ENCODE peak calls at places on chromosomes 13 and 19, in ten cellular contexts. Y is astrocyte of the cerebellum, G is cardiac fibroblast, O is fibroblast of lung, M is psoas muscle, E is left ventricle myocardium inferior, V is lower lobe of right lung, U is body of pancreas, P is heart right ventricle, C is AG04449. B is an unnamed sample.

GRCh38 chr13:99374994-99375805 is 68.0 kb upstream of the GPR183 start:
- DNase-seq in Y (no peak), G (no peak), O (no peak), M (no peak), E (no peak), V (peak; percentile 62), U (no peak), P (no peak), C (no peak), B (no peak)

GRCh38 chr19:52453324-52454094 is at the start of gene ZNF578:
- DNase-seq in Y (peak; percentile 42), G (peak; percentile 91), O (peak; percentile 90), M (peak; percentile 88), E (peak; percentile 84), V (peak; percentile 77), U (peak; percentile 67), P (peak; percentile 89), C (peak; percentile 12), B (peak; percentile 10)

GRCh38 chr19:17806945-17807344 is 12.0 kb downstream of the B3GNT3 start:
- DNase-seq in Y (no peak), G (no peak), O (no peak), M (no peak), E (no peak), V (no peak), U (no peak), P (no peak), C (no peak), B (no peak)

GRCh38 chr13:35139591-35139990 is 197.5 kb downstream of the NBEA start:
- DNase-seq in Y (no peak), G (peak; percentile 62), O (peak; percentile 54), M (no peak), E (no peak), V (no peak), U (no peak), P (no peak), C (no peak), B (no peak)

GRCh38 chr13:22176968-22177545 is 506.2 kb downstream of the FGF9 start:
- DNase-seq in Y (no peak), G (no peak), O (no peak), M (no peak), E (no peak), V (no peak), U (no peak), P (no peak), C (no peak), B (no peak)

GRCh38 chr19:52190679-52191293 is 934 bp downstream of the PPP2R1A start:
- DNase-seq in Y (peak; percentile 15), G (peak; percentile 55), O (peak; percentile 62), M (peak; percentile 74), E (no peak), V (peak; percentile 55), U (peak; percentile 36), P (peak; percentile 56), C (no peak), B (no peak)

GRCh38 chr19:35715981-35716734 is 1.6 kb upstream of the KMT2B start:
- DNase-seq in Y (no peak), G (no peak), O (peak; percentile 45), M (peak; percentile 81), E (peak; percentile 70), V (peak; percentile 77), U (peak; percentile 70), P (peak; percentile 67), C (no peak), B (no peak)

GRCh38 chr13:64471916-64472315 is 2758.2 kb downstream of the PCDH9 start:
- DNase-seq in Y (peak; percentile 22), G (peak; percentile 75), O (peak; percentile 51), M (no peak), E (no peak), V (no peak), U (no peak), P (no peak), C (peak; percentile 9), B (no peak)

GRCh38 chr13:39586956-39587605 is 15.9 kb downstream of the LHFPL6 start:
- DNase-seq in Y (no peak), G (no peak), O (no peak), M (no peak), E (no peak), V (no peak), U (no peak), P (no peak), C (no peak), B (no peak)

GRCh38 chr19:55149078-55150003 is at the start of gene TNNT1:
- DNase-seq in Y (no peak), G (no peak), O (no peak), M (peak; percentile 85), E (peak; percentile 36), V (no peak), U (no peak), P (no peak), C (no peak), B (no peak)

GRCh38 chr19:48603850-48604249 is 2.7 kb upstream of the SPACA4 start:
- DNase-seq in Y (no peak), G (no peak), O (no peak), M (no peak), E (no peak), V (no peak), U (no peak), P (no peak), C (no peak), B (no peak)
- TF ChIP-seq CTCF in Y (no peak), G (no peak), O (no peak), M (no peak), E (no peak), V (no peak), U (no peak), P (no peak), C (no peak), B (no peak)

DNA sequence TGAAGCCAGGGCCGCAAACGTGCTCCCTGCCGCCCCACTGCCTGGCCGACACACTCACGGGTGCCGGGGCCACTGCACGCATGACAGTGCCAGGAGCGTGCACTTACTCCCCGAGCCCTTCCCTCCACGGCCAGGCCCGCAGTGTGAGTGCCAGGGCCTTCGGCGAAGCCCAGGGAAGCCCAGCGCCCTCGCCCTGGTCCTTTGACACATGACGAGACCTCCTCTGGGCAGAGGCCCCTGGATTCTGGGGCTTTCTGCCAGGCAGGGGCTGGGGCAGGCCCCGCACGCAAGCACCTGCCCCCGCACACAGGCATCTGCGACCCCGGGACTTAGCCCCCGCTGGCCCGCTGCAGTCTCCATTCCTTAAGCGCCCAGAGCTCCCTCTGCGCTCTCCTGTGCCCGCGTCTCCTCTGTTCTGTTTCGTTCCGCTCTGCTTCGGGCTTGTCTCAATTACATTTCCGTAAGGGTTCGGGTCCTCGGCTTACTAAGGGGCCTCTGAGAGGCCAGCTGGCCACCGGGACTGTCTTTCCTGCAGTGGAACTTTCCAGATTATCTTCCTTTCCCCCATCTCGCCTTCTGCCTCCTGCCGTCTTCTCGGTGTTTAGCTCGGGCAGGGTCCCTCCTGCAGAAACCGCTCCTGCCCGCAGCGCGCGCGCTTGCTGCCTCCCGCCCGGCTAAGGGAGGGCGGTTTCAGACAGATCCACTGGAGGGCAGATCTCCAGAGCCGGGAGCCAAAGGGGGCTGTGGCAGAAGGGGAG is 98.8 kb downstream of the ING1 start:
- DNase-seq in Y (no peak), G (peak; percentile 9), O (peak; percentile 25), M (no peak), E (no peak), V (no peak), U (no peak), P (no peak), C (no peak), B (no peak)
- H3K4me3 ChIP-seq in Y (peak overlapping the region; percentile 30), G (no peak overlapping the region), O (peak overlapping the region; percentile 37), M (peak overlapping the region; percentile 66), E (peak overlapping the region; percentile 55), V (peak overlapping the region; percentile 42), U (no peak overlapping the region), P (peak overlapping the region; percentile 39), C (peak overlapping the region; percentile 26), B (no peak overlapping the region)

DNA sequence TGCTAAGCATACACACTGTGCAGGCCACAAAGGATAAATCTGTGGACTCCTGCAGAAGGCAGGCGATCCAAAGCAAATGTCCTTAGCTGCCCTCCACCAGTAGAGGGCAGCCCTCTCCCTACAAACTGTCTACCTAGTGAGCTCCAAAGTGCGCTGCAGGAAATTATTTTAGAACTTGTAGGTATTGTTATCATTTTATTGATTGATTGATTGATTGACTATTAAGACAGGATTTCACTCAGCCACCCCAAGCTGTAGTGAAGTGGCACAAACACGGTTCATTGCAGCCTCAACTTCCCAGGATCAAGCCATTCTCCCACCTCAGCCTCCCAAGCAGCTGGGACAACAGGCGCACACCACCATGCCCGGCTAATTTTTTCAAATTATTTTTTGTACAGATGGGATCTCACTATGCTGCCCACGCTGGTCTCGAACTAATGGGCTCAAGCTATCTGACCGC is 37.3 kb downstream of the RNF6 start:
- DNase-seq in Y (peak; percentile 40), G (peak; percentile 84), O (peak; percentile 57), M (peak; percentile 66), E (peak; percentile 38), V (peak; percentile 56), U (peak; percentile 75), P (peak; percentile 70), C (no peak), B (peak; percentile 9)
- TF ChIP-seq CTCF in Y (peak; percentile 95), G (peak; percentile 91), O (peak; percentile 92), M (peak; percentile 92), E (peak; percentile 91), V (peak; percentile 92), U (peak; percentile 94), P (peak; percentile 90), C (peak; percentile 85), B (peak; percentile 96)

DNA sequence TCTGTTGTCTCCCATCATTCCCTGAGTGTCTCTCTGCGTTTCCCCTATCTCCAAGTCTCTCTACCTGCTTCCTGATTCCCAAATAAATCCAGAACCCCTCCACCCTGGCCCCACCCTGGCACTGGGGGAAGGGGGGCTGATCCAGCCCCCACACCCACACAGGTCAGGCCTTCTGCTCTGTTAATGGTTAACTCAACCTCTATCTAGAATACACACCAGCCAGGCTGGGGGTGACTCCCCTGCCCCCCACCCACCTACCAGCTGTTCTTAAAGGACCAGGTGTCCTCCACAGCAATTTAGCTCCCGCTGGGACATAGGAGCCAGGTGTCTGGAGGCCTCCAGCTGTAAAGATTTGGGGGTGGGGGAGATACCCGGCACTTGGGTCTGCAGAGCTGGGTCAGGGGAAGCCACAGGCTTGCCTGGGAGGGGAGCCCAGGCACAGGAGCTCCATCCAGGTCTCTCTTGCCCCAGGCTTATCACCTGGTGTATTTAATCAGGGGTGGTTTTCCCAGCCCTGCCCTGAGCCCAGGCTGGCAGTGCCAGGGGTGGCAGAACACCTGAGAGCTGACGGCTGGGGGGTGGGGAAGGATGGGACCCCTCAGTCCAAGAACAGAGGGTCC is 3.9 kb downstream of the IRF2BP1 start:
- DNase-seq in Y (no peak), G (no peak), O (no peak), M (no peak), E (no peak), V (no peak), U (peak; percentile 81), P (no peak), C (no peak), B (no peak)
- H3K4me3 ChIP-seq in Y (no peak overlapping the region), G (no peak overlapping the region), O (no peak overlapping the region), M (peak overlapping the region; percentile 87), E (no peak overlapping the region), V (peak overlapping the region; percentile 41), U (peak overlapping the region; percentile 1), P (no peak overlapping the region), C (no peak overlapping the region), B (peak overlapping the region; percentile 72)

DNA sequence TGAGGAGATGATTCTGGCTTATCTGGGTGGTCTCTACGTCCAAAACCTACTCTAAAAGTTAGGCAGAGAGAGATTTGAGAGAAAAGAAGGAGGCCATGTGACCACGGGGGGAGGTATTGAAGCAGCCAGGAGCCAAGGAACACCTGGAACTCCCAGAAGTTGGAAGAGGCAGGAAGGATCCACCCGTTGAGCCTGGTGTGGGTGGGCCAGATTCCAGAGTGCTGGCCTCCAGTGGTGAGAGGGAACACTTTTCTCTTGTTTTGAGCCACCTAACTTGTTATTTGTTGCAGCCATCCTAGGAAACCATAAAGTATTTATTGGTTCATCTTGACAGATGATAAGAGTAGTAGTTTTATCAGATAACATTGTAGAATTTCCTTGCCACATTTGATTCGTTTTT is 396.9 kb downstream of the MYO16 start:
- DNase-seq in Y (no peak), G (no peak), O (no peak), M (no peak), E (no peak), V (no peak), U (no peak), P (no peak), C (no peak), B (no peak)
- TF ChIP-seq CTCF in Y (no peak), G (no peak), O (no peak), M (no peak), E (no peak), V (no peak), U (no peak), P (no peak), C (no peak), B (no peak)

B was measured in epithelial cell of proximal tubule.